ENCODE peak calls at places on chromosome 19, in six cellular contexts. K is body of pancreas; O is T-cell; X is C1 segment of cervical spinal cord; J is EL; V is activated CD8-positive, alpha-beta T cell treated with anti-CD3 and anti-CD28 coated beads for 36 hours. T is an unnamed sample.

GRCh38 chr19:14517840-14518505 is at the start of gene DNAJB1:
- DNase-seq in K (peak), X (peak), O (no peak), J (peak), V (peak), T (peak)

GRCh38 chr19:16403151-16403977 is 68.4 kb downstream of the EPS15L1 start:
- DNase-seq in J (no peak), V (no peak), K (no peak), O (no peak), X (no peak), T (no peak)

GRCh38 chr19:49856574-49857021 is 5.6 kb downstream of the PTOV1 start:
- DNase-seq in K (no peak), O (no peak), J (no peak), X (no peak), V (no peak), T (no peak)

GRCh38 chr19:35154535-35155406 is at the start of gene FXYD5:
- DNase-seq in V (peak), O (peak), K (peak), J (peak), X (no peak), T (peak)

GRCh38 chr19:15154002-15154612 is 46.7 kb downstream of the NOTCH3 start:
- DNase-seq in O (no peak), X (no peak), V (peak), K (no peak), J (peak), T (peak)

GRCh38 chr19:28003543-28003942 is 1209.4 kb downstream of the UQCRFS1 start:
- DNase-seq in K (no peak), J (no peak), V (no peak), O (no peak), X (no peak), T (no peak)

GRCh38 chr19:50869479-50869878 is 3.8 kb upstream of the KLK2 start:
- DNase-seq in V (no peak), J (no peak), O (no peak), X (no peak), K (no peak), T (no peak)

GRCh38 chr19:8585894-8586750 is 8.9 kb upstream of the MYO1F start:
- DNase-seq in K (no peak), O (no peak), V (peak), X (no peak), J (peak), T (no peak)

GRCh38 chr19:8468761-8469458 is 24.1 kb downstream of the HNRNPM start:
- DNase-seq in K (no peak), V (no peak), J (peak), X (no peak), O (no peak), T (no peak)

GRCh38 chr19:28509079-28509895 is 703.7 kb downstream of the UQCRFS1 start:
- DNase-seq in K (no peak), V (no peak), O (no peak), X (no peak), J (no peak), T (no peak)